ENCODE peak calls at places on chromosome 20, in nine cellular contexts. U, A, E, V, J, Y, Z, L and P are unnamed samples.

GRCh38 chr20:45547206-45547770 is at the start of gene EPPIN:
- DNase-seq in U (no peak), A (no peak), J (no peak), Z (no peak), V (no peak), L (no peak), Y (no peak), E (no peak), P (no peak)

GRCh38 chr20:5191829-5192569 is 65.2 kb downstream of the CDS2 start:
- DNase-seq in L (no peak), Z (peak), A (peak), V (peak), Y (peak), U (peak), J (peak), E (peak), P (peak)

GRCh38 chr20:9646375-9646774 is 132.0 kb downstream of the LAMP5 start:
- DNase-seq in A (no peak), U (no peak), V (no peak), Z (no peak), E (no peak), Y (no peak), J (no peak), L (no peak), P (no peak)

GRCh38 chr20:42598586-42598985 is 591.1 kb downstream of the PTPRT start:
- DNase-seq in Z (no peak), J (no peak), E (no peak), A (no peak), U (no peak), V (no peak), L (no peak), Y (no peak), P (no peak)

GRCh38 chr20:13174402-13174801 is 46.7 kb upstream of the ISM1 start:
- DNase-seq in U (no peak), V (no peak), A (no peak), E (no peak), Z (no peak), L (no peak), Y (no peak), J (no peak), P (no peak)

GRCh38 chr20:63519765-63520593 is 586 bp upstream of the PPDPF start:
- DNase-seq in L (peak), A (no peak), V (peak), E (peak), Y (peak), Z (no peak), J (no peak), U (peak), P (peak)

GRCh38 chr20:33099842-33100538 is 20.5 kb downstream of the BPIFB4 start:
- DNase-seq in V (peak), A (no peak), L (no peak), Y (no peak), U (no peak), Z (no peak), E (no peak), J (no peak), P (peak)

GRCh38 chr20:64030371-64031134 is 5.4 kb upstream of the C20orf204 start:
- DNase-seq in L (no peak), Z (no peak), U (no peak), Y (no peak), V (no peak), J (no peak), E (no peak), A (no peak), P (no peak)

GRCh38 chr20:35942243-35942642 is 12.1 kb downstream of the SCAND1 start:
- DNase-seq in E (no peak), U (no peak), J (no peak), A (no peak), V (no peak), Z (no peak), Y (no peak), L (no peak), P (peak)

GRCh38 chr20:39660965-39661364 is 698.8 kb downstream of the DHX35 start:
- DNase-seq in Y (no peak), L (no peak), A (no peak), Z (no peak), E (no peak), U (no peak), J (no peak), V (no peak), P (no peak)

GRCh38 chr20:58855506-58856314 is 3.2 kb downstream of the GNAS start:
- DNase-seq in E (no peak), Z (no peak), J (no peak), U (no peak), A (no peak), V (no peak), L (no peak), Y (no peak), P (peak)

GRCh38 chr20:24004470-24004869 is 15.9 kb upstream of the GGTLC1 start:
- DNase-seq in J (no peak), E (no peak), U (no peak), Z (no peak), A (no peak), V (no peak), L (no peak), Y (no peak), P (no peak)

GRCh38 chr20:37643400-37643799 is 50.4 kb upstream of the CTNNBL1 start:
- DNase-seq in Y (no peak), V (no peak), U (no peak), E (no peak), Z (no peak), J (no peak), A (no peak), L (no peak), P (no peak)

GRCh38 chr20:63624486-63624885 is 2.4 kb downstream of the GMEB2 start:
- DNase-seq in U (no peak), L (peak), E (no peak), V (peak), A (no peak), Z (no peak), J (no peak), Y (no peak), P (no peak)

GRCh38 chr20:49713779-49714712 is at the start of gene B4GALT5:
- DNase-seq in Y (peak), V (peak), Z (peak), L (peak), A (peak), E (peak), U (peak), J (no peak), P (peak)

GRCh38 chr20:3318226-3318884 is 79.4 kb upstream of the SLC4A11 start:
- DNase-seq in U (no peak), V (no peak), A (no peak), Y (no peak), Z (no peak), J (no peak), E (no peak), L (no peak), P (peak)

GRCh38 chr20:22389836-22390542 is 194.4 kb downstream of the FOXA2 start:
- DNase-seq in Y (peak), L (no peak), U (no peak), Z (no peak), V (peak), A (peak), J (no peak), E (no peak), P (peak)

GRCh38 chr20:2305946-2306345 is 10.1 kb downstream of the TGM3 start:
- DNase-seq in E (no peak), A (peak), Y (peak), J (no peak), Z (peak), V (peak), L (no peak), U (no peak), P (peak)

GRCh38 chr20:20513720-20514119 is 145.8 kb downstream of the INSM1 start:
- DNase-seq in J (no peak), Z (no peak), U (no peak), L (no peak), A (no peak), V (no peak), Y (no peak), E (no peak), P (no peak)

GRCh38 chr20:18005170-18005989 is 36.6 kb downstream of the MGME1 start:
- DNase-seq in U (no peak), L (no peak), Y (no peak), E (peak), V (no peak), Z (no peak), A (no peak), J (no peak), P (no peak)

GRCh38 chr20:1280421-1281102 is 14.5 kb downstream of the SNPH start:
- DNase-seq in A (no peak), Y (no peak), U (no peak), E (no peak), L (no peak), V (no peak), Z (no peak), J (no peak), P (no peak)

GRCh38 chr20:47795214-47795667 is 10.0 kb upstream of the SULF2 start:
- DNase-seq in Z (no peak), E (no peak), V (peak), J (no peak), A (peak), U (no peak), L (peak), Y (no peak), P (peak)

GRCh38 chr20:35451295-35451694 is 4.1 kb upstream of the CEP250 start:
- DNase-seq in V (no peak), A (no peak), L (no peak), U (no peak), Y (peak), J (no peak), Z (no peak), E (no peak), P (peak)

GRCh38 chr20:62578294-62578897 is 63.9 kb upstream of the SLCO4A1 start:
- DNase-seq in Z (no peak), Y (no peak), L (peak), A (no peak), E (no peak), J (no peak), V (peak), U (no peak), P (no peak)

GRCh38 chr20:10665027-10665561 is 8.7 kb downstream of the JAG1 start:
- DNase-seq in Z (no peak), A (no peak), J (no peak), L (no peak), U (no peak), V (no peak), E (no peak), Y (no peak), P (no peak)

GRCh38 chr20:3238616-3239025 is 369 bp downstream of the SLC4A11 start:
- DNase-seq in J (no peak), E (peak), Z (no peak), L (peak), V (no peak), U (no peak), A (no peak), Y (no peak), P (peak)

GRCh38 chr20:3492669-3493068 is 21.9 kb downstream of the ATRN start:
- DNase-seq in U (no peak), E (no peak), L (no peak), J (no peak), V (no peak), A (no peak), Y (no peak), Z (no peak), P (no peak)

GRCh38 chr20:1427457-1428054 is 34.7 kb upstream of the FKBP1A start:
- DNase-seq in Z (no peak), L (no peak), A (no peak), J (no peak), U (no peak), Y (peak), V (no peak), E (no peak), P (peak)

GRCh38 chr20:45919951-45920794 is 8.2 kb upstream of the PLTP start:
- DNase-seq in E (no peak), V (no peak), Z (no peak), Y (no peak), L (no peak), A (peak), U (peak), J (no peak), P (no peak)

GRCh38 chr20:63364801-63365585 is 3.8 kb upstream of the CHRNA4 start:
- DNase-seq in V (no peak), A (no peak), J (no peak), U (no peak), Z (no peak), E (no peak), Y (peak), L (no peak), P (no peak)

GRCh38 chr20:8126190-8126589 is 5.9 kb upstream of the PLCB1 start:
- DNase-seq in U (no peak), Z (peak), J (no peak), V (peak), E (no peak), L (no peak), A (no peak), Y (no peak), P (no peak)

GRCh38 chr20:15847415-15847814 is 725.8 kb downstream of the KIF16B start:
- DNase-seq in A (no peak), Z (no peak), L (no peak), U (no peak), J (no peak), Y (no peak), V (no peak), E (no peak), P (no peak)

GRCh38 chr20:2480381-2480780 is 9.8 kb upstream of the SNRPB start:
- DNase-seq in Y (no peak), L (no peak), V (no peak), E (no peak), J (no peak), A (no peak), Z (no peak), U (no peak), P (no peak)

GRCh38 chr20:63313349-63314014 is 20.5 kb downstream of the COL20A1 start:
- DNase-seq in E (no peak), A (no peak), Y (no peak), U (no peak), L (peak), V (no peak), J (no peak), Z (no peak), P (no peak)

GRCh38 chr20:63345328-63346100 is 15.6 kb downstream of the CHRNA4 start:
- DNase-seq in U (peak), J (no peak), E (no peak), V (no peak), Y (no peak), L (peak), A (no peak), Z (no peak), P (no peak)